ENCODE peak calls at places on chromosomes 12 and 14, in nine cellular contexts. L is H7, P is lower lobe of right lung, E is pancreas, M is HFFc6, T is RPMI7951, D is G401, Q is fibroblast of lung, B is GM06990. J is an unnamed sample.

GRCh38 chr14:72924332-72924731 is 1.9 kb upstream of the DCAF4 start:
- DNase-seq in B (no peak), E (peak), P (peak), D (no peak), T (peak), L (no peak), M (no peak), Q (no peak), J (no peak)

GRCh38 chr14:74599201-74599809 is 12.7 kb downstream of the LTBP2 start:
- DNase-seq in M (no peak), D (no peak), Q (peak), E (no peak), L (no peak), P (no peak), T (no peak), B (no peak), J (no peak)

GRCh38 chr14:36773558-36773957 is 111.9 kb downstream of the PAX9 start:
- DNase-seq in Q (no peak), M (peak), E (no peak), B (no peak), L (no peak), D (no peak), T (peak), P (no peak), J (no peak)

GRCh38 chr12:132788375-132789098 is 26.9 kb upstream of the ANKLE2 start:
- DNase-seq in E (no peak), P (no peak), B (no peak), T (no peak), M (no peak), L (peak), Q (no peak), D (no peak), J (no peak)

GRCh38 chr12:65953621-65954020 is 129.3 kb downstream of the HMGA2 start:
- DNase-seq in L (no peak), B (no peak), D (no peak), M (no peak), P (no peak), T (no peak), E (no peak), Q (peak), J (no peak)

GRCh38 chr14:64329149-64329548 is 35.0 kb upstream of the ESR2 start:
- DNase-seq in D (no peak), M (no peak), Q (no peak), P (no peak), E (no peak), L (no peak), B (no peak), T (no peak), J (no peak)

GRCh38 chr14:105092912-105093425 is 27.7 kb upstream of the GPR132 start:
- DNase-seq in E (peak), P (peak), M (peak), T (no peak), B (peak), L (no peak), D (peak), Q (peak), J (no peak)

GRCh38 chr14:59483360-59483759 is 848 bp downstream of the L3HYPDH start:
- DNase-seq in D (peak), B (no peak), Q (peak), P (no peak), T (peak), M (peak), L (peak), E (no peak), J (no peak)

GRCh38 chr12:4270016-4270669 is 3.4 kb upstream of the CCND2 start:
- DNase-seq in L (peak), D (no peak), B (peak), P (no peak), T (no peak), M (no peak), Q (no peak), E (no peak), J (no peak)

GRCh38 chr12:117032593-117033381 is 66.4 kb downstream of the TESC start:
- DNase-seq in Q (no peak), M (no peak), T (no peak), E (peak), P (no peak), L (peak), B (no peak), D (peak), J (no peak)

GRCh38 chr12:110247340-110248095 is 33.5 kb upstream of the ATP2A2 start:
- DNase-seq in P (no peak), M (no peak), B (no peak), T (no peak), Q (no peak), E (peak), L (no peak), D (peak), J (no peak)

GRCh38 chr12:87768884-87769283 is 260.3 kb downstream of the C12orf50 start:
- DNase-seq in L (no peak), Q (no peak), P (no peak), M (no peak), E (no peak), T (no peak), D (no peak), B (no peak), J (no peak)

GRCh38 chr12:75212072-75212471 is 2.4 kb upstream of the KCNC2 start:
- DNase-seq in M (no peak), B (no peak), E (no peak), P (no peak), Q (no peak), D (no peak), L (no peak), T (peak), J (no peak)

GRCh38 chr12:31117203-31118011 is 43.7 kb downstream of the DDX11 start:
- DNase-seq in T (peak), L (peak), P (no peak), B (peak), M (no peak), D (peak), E (peak), Q (peak), J (no peak)